ENCODE peak calls at places on chromosomes 1 and 21, in ten cellular contexts. Q is fibroblast of mammary gland; J is central memory CD8-positive, alpha-beta T cell; O is NCI-H774; D is NCI-H1092 treated with DMSO at 0.1 percent for 48 hours; A is sigmoid colon; G is EL; W is AG10803; V is GM19239; C is KG1. T is an unnamed sample.

GRCh38 chr1:244171241-244171985 is 120.3 kb downstream of the ZBTB18 start:
- DNase-seq in Q (no peak), J (no peak), O (no peak), D (no peak), A (no peak), G (no peak), W (peak), V (no peak), C (no peak), T (no peak)

GRCh38 chr1:196678510-196678884 is 26.7 kb downstream of the CFH start:
- DNase-seq in Q (peak), J (no peak), O (no peak), D (no peak), A (no peak), G (peak), W (peak), V (no peak), C (no peak), T (no peak)

GRCh38 chr21:40976198-40977114 is 129.5 kb upstream of the DSCAM start:
- DNase-seq in Q (no peak), J (no peak), O (no peak), D (no peak), A (no peak), G (no peak), W (no peak), V (no peak), C (peak), T (no peak)

GRCh38 chr1:223718850-223719249 is 6.5 kb downstream of the CAPN2 start:
- DNase-seq in Q (no peak), J (no peak), O (no peak), D (no peak), A (no peak), G (peak), W (peak), V (no peak), C (no peak), T (no peak)

GRCh38 chr1:152577168-152577567 is 3.1 kb downstream of the LCE3D start:
- DNase-seq in Q (peak), J (no peak), O (no peak), D (no peak), A (no peak), G (no peak), W (peak), V (no peak), C (no peak), T (no peak)

GRCh38 chr1:186093437-186093836 is 281.6 kb downstream of the TPR start:
- DNase-seq in Q (peak), J (no peak), O (no peak), D (no peak), A (no peak), G (peak), W (no peak), V (no peak), C (no peak), T (no peak)

GRCh38 chr1:15114884-15115283 is 38.7 kb upstream of the TMEM51 start:
- DNase-seq in Q (no peak), J (no peak), O (no peak), D (no peak), A (no peak), G (no peak), W (no peak), V (no peak), C (no peak), T (no peak)

GRCh38 chr1:12447849-12448312 is 170.1 kb downstream of the DHRS3 start:
- DNase-seq in Q (peak), J (no peak), O (no peak), D (peak), A (no peak), G (peak), W (peak), V (no peak), C (no peak), T (no peak)

GRCh38 chr1:37338658-37339057 is 135.7 kb upstream of the ZC3H12A start:
- DNase-seq in Q (no peak), J (no peak), O (peak), D (peak), A (no peak), G (no peak), W (no peak), V (no peak), C (no peak), T (no peak)

GRCh38 chr1:155139895-155140629 is at the start of gene DPM3:
- DNase-seq in Q (peak), J (peak), O (peak), D (peak), A (peak), G (peak), W (peak), V (peak), C (peak), T (peak)

GRCh38 chr1:210736681-210737080 is 397.3 kb downstream of the KCNH1 start:
- DNase-seq in Q (no peak), J (no peak), O (no peak), D (no peak), A (no peak), G (no peak), W (no peak), V (no peak), C (no peak), T (no peak)

GRCh38 chr1:247357781-247358211 is 26.1 kb upstream of the ZNF496 start:
- DNase-seq in Q (peak), J (no peak), O (no peak), D (no peak), A (no peak), G (peak), W (peak), V (no peak), C (no peak), T (peak)

GRCh38 chr1:63704443-63704842 is 69.4 kb upstream of the ROR1 start:
- DNase-seq in Q (no peak), J (no peak), O (no peak), D (no peak), A (peak), G (peak), W (no peak), V (no peak), C (no peak), T (no peak)

GRCh38 chr1:2314803-2315710 is 76.3 kb downstream of the MORN1 start:
- DNase-seq in Q (no peak), J (peak), O (no peak), D (no peak), A (peak), G (peak), W (peak), V (peak), C (no peak), T (peak)

GRCh38 chr1:69952691-69953090 is 252.7 kb downstream of the LRRC40 start:
- DNase-seq in Q (no peak), J (no peak), O (no peak), D (no peak), A (no peak), G (no peak), W (peak), V (no peak), C (no peak), T (no peak)

GRCh38 chr1:174397261-174397660 is 50.5 kb upstream of the GPR52 start:
- DNase-seq in Q (no peak), J (no peak), O (no peak), D (no peak), A (no peak), G (peak), W (no peak), V (no peak), C (no peak), T (no peak)

GRCh38 chr1:212594640-212595039 is 13.9 kb upstream of the ATF3 start:
- DNase-seq in Q (no peak), J (no peak), O (no peak), D (no peak), A (no peak), G (no peak), W (no peak), V (no peak), C (no peak), T (no peak)

GRCh38 chr1:115748396-115749130 is 20.0 kb downstream of the CASQ2 start:
- DNase-seq in Q (peak), J (no peak), O (no peak), D (no peak), A (no peak), G (peak), W (peak), V (no peak), C (no peak), T (no peak)

GRCh38 chr1:152182431-152182830 is 23.4 kb upstream of the RPTN start:
- DNase-seq in Q (peak), J (no peak), O (no peak), D (no peak), A (no peak), G (peak), W (peak), V (no peak), C (no peak), T (no peak)

GRCh38 chr21:45093064-45093532 is 18.7 kb downstream of the ADARB1 start:
- DNase-seq in Q (no peak), J (no peak), O (no peak), D (no peak), A (no peak), G (no peak), W (no peak), V (no peak), C (no peak), T (no peak)

GRCh38 chr1:54299037-54299436 is 99.1 kb downstream of the MRPL37 start:
- DNase-seq in Q (no peak), J (no peak), O (no peak), D (no peak), A (peak), G (no peak), W (peak), V (no peak), C (no peak), T (no peak)

GRCh38 chr1:38724160-38725131 is 135.1 kb downstream of the RRAGC start:
- DNase-seq in Q (no peak), J (no peak), O (no peak), D (no peak), A (no peak), G (no peak), W (no peak), V (no peak), C (no peak), T (no peak)

GRCh38 chr1:167611983-167612382 is 18.0 kb upstream of the RCSD1 start:
- DNase-seq in Q (no peak), J (no peak), O (no peak), D (no peak), A (no peak), G (no peak), W (no peak), V (no peak), C (no peak), T (no peak)

GRCh38 chr21:34187935-34188334 is 114.6 kb downstream of the MRPS6 start:
- DNase-seq in Q (peak), J (no peak), O (no peak), D (no peak), A (no peak), G (no peak), W (peak), V (no peak), C (no peak), T (no peak)

GRCh38 chr21:26170471-26171309 is at the start of gene APP:
- DNase-seq in Q (peak), J (peak), O (peak), D (peak), A (peak), G (peak), W (peak), V (peak), C (peak), T (peak)